ENCODE peak calls at places on chromosomes 13 and 19, in eight cellular contexts. One of them, this sample, is unnamed.

GRCh38 chr19:45215391-45216191 is 29.6 kb downstream of the EXOC3L2 start:
- DNase-seq in HCT116: no peak
- DNase-seq in HepG2: no peak
- DNase-seq in GM23338: peak
- DNase-seq in H1: peak
- DNase-seq in GM12878: no peak
- DNase-seq in K562: no peak
- DNase-seq in endothelial cell of umbilical vein: peak
- DNase-seq in this sample: no peak

GRCh38 chr13:51000058-51000457 is 90.5 kb downstream of the RNASEH2B start:
- DNase-seq in HCT116: no peak
- DNase-seq in HepG2: no peak
- DNase-seq in GM23338: no peak
- DNase-seq in H1: no peak
- DNase-seq in GM12878: no peak
- DNase-seq in K562: no peak
- DNase-seq in endothelial cell of umbilical vein: no peak
- DNase-seq in this sample: no peak

GRCh38 chr19:19081642-19082151 is 17.9 kb downstream of the SLC25A42 start:
- DNase-seq in HCT116: no peak
- DNase-seq in HepG2: no peak
- DNase-seq in GM23338: no peak
- DNase-seq in H1: no peak
- DNase-seq in GM12878: no peak
- DNase-seq in K562: no peak
- DNase-seq in endothelial cell of umbilical vein: no peak
- DNase-seq in this sample: no peak

GRCh38 chr13:95509521-95510315 is 42.8 kb upstream of the CLDN10 start:
- DNase-seq in HCT116: no peak
- DNase-seq in HepG2: no peak
- DNase-seq in GM23338: no peak
- DNase-seq in H1: no peak
- DNase-seq in GM12878: no peak
- DNase-seq in K562: no peak
- DNase-seq in endothelial cell of umbilical vein: no peak
- DNase-seq in this sample: no peak

GRCh38 chr19:1080360-1081161 is 13.6 kb downstream of the ARHGAP45 start:
- DNase-seq in HCT116: no peak
- DNase-seq in HepG2: no peak
- DNase-seq in GM23338: no peak
- DNase-seq in H1: no peak
- DNase-seq in GM12878: no peak
- DNase-seq in K562: no peak
- DNase-seq in endothelial cell of umbilical vein: no peak
- DNase-seq in this sample: no peak

GRCh38 chr13:87052731-87053130 is 618.4 kb upstream of the SLITRK5 start:
- DNase-seq in HCT116: no peak
- DNase-seq in HepG2: no peak
- DNase-seq in GM23338: no peak
- DNase-seq in H1: no peak
- DNase-seq in GM12878: no peak
- DNase-seq in K562: no peak
- DNase-seq in endothelial cell of umbilical vein: no peak
- DNase-seq in this sample: no peak

GRCh38 chr19:48250290-48251025 is 5.3 kb downstream of the CARD8 start:
- DNase-seq in HCT116: no peak
- DNase-seq in HepG2: no peak
- DNase-seq in GM23338: no peak
- DNase-seq in H1: no peak
- DNase-seq in GM12878: no peak
- DNase-seq in K562: no peak
- DNase-seq in endothelial cell of umbilical vein: no peak
- DNase-seq in this sample: no peak

GRCh38 chr13:96041326-96042092 is 11.7 kb downstream of the UGGT2 start:
- DNase-seq in HCT116: no peak
- DNase-seq in HepG2: peak
- DNase-seq in GM23338: no peak
- DNase-seq in H1: no peak
- DNase-seq in GM12878: no peak
- DNase-seq in K562: no peak
- DNase-seq in endothelial cell of umbilical vein: no peak
- DNase-seq in this sample: no peak

GRCh38 chr19:4977299-4978174 is 8.6 kb downstream of the KDM4B start:
- DNase-seq in HCT116: no peak
- DNase-seq in HepG2: no peak
- DNase-seq in GM23338: no peak
- DNase-seq in H1: no peak
- DNase-seq in GM12878: no peak
- DNase-seq in K562: no peak
- DNase-seq in endothelial cell of umbilical vein: no peak
- DNase-seq in this sample: no peak

GRCh38 chr13:113418722-113419049 is 34.6 kb downstream of the ADPRHL1 start:
- DNase-seq in HCT116: no peak
- DNase-seq in HepG2: no peak
- DNase-seq in GM23338: no peak
- DNase-seq in H1: no peak
- DNase-seq in GM12878: no peak
- DNase-seq in K562: no peak
- DNase-seq in endothelial cell of umbilical vein: no peak
- DNase-seq in this sample: no peak

GRCh38 chr19:16661480-16662034 is 618 bp downstream of the TMEM38A start:
- DNase-seq in HCT116: no peak
- DNase-seq in HepG2: no peak
- DNase-seq in GM23338: peak
- DNase-seq in H1: peak
- DNase-seq in GM12878: no peak
- DNase-seq in K562: no peak
- DNase-seq in endothelial cell of umbilical vein: no peak
- DNase-seq in this sample: no peak

GRCh38 chr13:30396434-30397075 is 25.7 kb upstream of the UBE2L5 start:
- DNase-seq in HCT116: no peak
- DNase-seq in HepG2: no peak
- DNase-seq in GM23338: peak
- DNase-seq in H1: no peak
- DNase-seq in GM12878: no peak
- DNase-seq in K562: no peak
- DNase-seq in endothelial cell of umbilical vein: no peak
- DNase-seq in this sample: no peak

GRCh38 chr19:1324792-1325567 is 39.3 kb downstream of the EFNA2 start:
- DNase-seq in HCT116: peak
- DNase-seq in HepG2: peak
- DNase-seq in GM23338: peak
- DNase-seq in H1: no peak
- DNase-seq in GM12878: no peak
- DNase-seq in K562: peak
- DNase-seq in endothelial cell of umbilical vein: peak
- DNase-seq in this sample: no peak

GRCh38 chr13:80337706-80338105 is 3.2 kb downstream of the SPRY2 start:
- DNase-seq in HCT116: no peak
- DNase-seq in HepG2: no peak
- DNase-seq in GM23338: no peak
- DNase-seq in H1: no peak
- DNase-seq in GM12878: no peak
- DNase-seq in K562: no peak
- DNase-seq in endothelial cell of umbilical vein: peak
- DNase-seq in this sample: no peak

GRCh38 chr13:111177081-111177711 is 62.1 kb downstream of the ARHGEF7 start:
- DNase-seq in HCT116: no peak
- DNase-seq in HepG2: no peak
- DNase-seq in GM23338: no peak
- DNase-seq in H1: no peak
- DNase-seq in GM12878: no peak
- DNase-seq in K562: no peak
- DNase-seq in endothelial cell of umbilical vein: peak
- DNase-seq in this sample: no peak

GRCh38 chr13:72246396-72246795 is 379.4 kb upstream of the DACH1 start:
- DNase-seq in HCT116: no peak
- DNase-seq in HepG2: no peak
- DNase-seq in GM23338: no peak
- DNase-seq in H1: no peak
- DNase-seq in GM12878: no peak
- DNase-seq in K562: no peak
- DNase-seq in endothelial cell of umbilical vein: no peak
- DNase-seq in this sample: no peak

GRCh38 chr19:10730932-10731331 is 13.1 kb downstream of the DNM2 start:
- DNase-seq in HCT116: no peak
- DNase-seq in HepG2: no peak
- DNase-seq in GM23338: no peak
- DNase-seq in H1: no peak
- DNase-seq in GM12878: no peak
- DNase-seq in K562: no peak
- DNase-seq in endothelial cell of umbilical vein: no peak
- DNase-seq in this sample: no peak

GRCh38 chr13:35140321-35140720 is 198.3 kb downstream of the NBEA start:
- DNase-seq in HCT116: no peak
- DNase-seq in HepG2: no peak
- DNase-seq in GM23338: no peak
- DNase-seq in H1: no peak
- DNase-seq in GM12878: no peak
- DNase-seq in K562: no peak
- DNase-seq in endothelial cell of umbilical vein: peak
- DNase-seq in this sample: no peak

GRCh38 chr19:5711713-5712161 is 8.2 kb downstream of the LONP1 start:
- DNase-seq in HCT116: no peak
- DNase-seq in HepG2: no peak
- DNase-seq in GM23338: no peak
- DNase-seq in H1: no peak
- DNase-seq in GM12878: no peak
- DNase-seq in K562: no peak
- DNase-seq in endothelial cell of umbilical vein: no peak
- DNase-seq in this sample: no peak

GRCh38 chr13:21672811-21673591 is 2.1 kb downstream of the FGF9 start:
- DNase-seq in HCT116: no peak
- DNase-seq in HepG2: no peak
- DNase-seq in GM23338: no peak
- DNase-seq in H1: no peak
- DNase-seq in GM12878: no peak
- DNase-seq in K562: no peak
- DNase-seq in endothelial cell of umbilical vein: no peak
- DNase-seq in this sample: no peak

GRCh38 chr13:21671793-21672680 is 1.2 kb downstream of the FGF9 start:
- DNase-seq in HCT116: no peak
- DNase-seq in HepG2: no peak
- DNase-seq in GM23338: peak
- DNase-seq in H1: peak
- DNase-seq in GM12878: no peak
- DNase-seq in K562: no peak
- DNase-seq in endothelial cell of umbilical vein: no peak
- DNase-seq in this sample: no peak

GRCh38 chr13:21670006-21670882 is 629 bp upstream of the FGF9 start:
- DNase-seq in HCT116: no peak
- DNase-seq in HepG2: no peak
- DNase-seq in GM23338: peak
- DNase-seq in H1: no peak
- DNase-seq in GM12878: no peak
- DNase-seq in K562: peak
- DNase-seq in endothelial cell of umbilical vein: peak
- DNase-seq in this sample: peak

GRCh38 chr13:21670883-21671792 is at the start of gene FGF9:
- DNase-seq in HCT116: peak
- DNase-seq in HepG2: peak
- DNase-seq in GM23338: peak
- DNase-seq in H1: peak
- DNase-seq in GM12878: peak
- DNase-seq in K562: peak
- DNase-seq in endothelial cell of umbilical vein: peak
- DNase-seq in this sample: no peak

GRCh38 chr13:21668665-21669599 is 1.9 kb upstream of the FGF9 start:
- DNase-seq in HCT116: no peak
- DNase-seq in HepG2: no peak
- DNase-seq in GM23338: peak
- DNase-seq in H1: peak
- DNase-seq in GM12878: no peak
- DNase-seq in K562: no peak
- DNase-seq in endothelial cell of umbilical vein: no peak
- DNase-seq in this sample: no peak
- TF ChIP-seq EZH2 in HCT116: no peak
- TF ChIP-seq EZH2 in HepG2: no peak
- TF ChIP-seq EZH2 in GM23338: peak
- TF ChIP-seq EZH2 in H1: peak
- TF ChIP-seq EZH2 in GM12878: no peak
- TF ChIP-seq EZH2 in K562: no peak
- TF ChIP-seq EZH2 in endothelial cell of umbilical vein: peak
- TF ChIP-seq EZH2 in this sample: no peak

GRCh38 chr19:40802300-40803169 is 3.5 kb downstream of the EGLN2 start:
- DNase-seq in HCT116: no peak
- DNase-seq in HepG2: no peak
- DNase-seq in GM23338: no peak
- DNase-seq in H1: no peak
- DNase-seq in GM12878: no peak
- DNase-seq in K562: peak
- DNase-seq in endothelial cell of umbilical vein: no peak
- DNase-seq in this sample: no peak
- TF ChIP-seq POLR2AphosphoS5 in HCT116: no peak
- TF ChIP-seq POLR2AphosphoS5 in HepG2: no peak
- TF ChIP-seq POLR2AphosphoS5 in GM23338: no peak
- TF ChIP-seq POLR2AphosphoS5 in H1: peak
- TF ChIP-seq POLR2AphosphoS5 in GM12878: no peak
- TF ChIP-seq POLR2AphosphoS5 in K562: no peak
- TF ChIP-seq POLR2AphosphoS5 in endothelial cell of umbilical vein: no peak
- TF ChIP-seq POLR2AphosphoS5 in this sample: no peak

GRCh38 chr13:28497143-28497876 is 2.4 kb upstream of the FLT1 start:
- DNase-seq in HCT116: no peak
- DNase-seq in HepG2: no peak
- DNase-seq in GM23338: no peak
- DNase-seq in H1: no peak
- DNase-seq in GM12878: no peak
- DNase-seq in K562: no peak
- DNase-seq in endothelial cell of umbilical vein: no peak
- DNase-seq in this sample: no peak
- TF ChIP-seq EZH2 in HCT116: no peak
- TF ChIP-seq EZH2 in HepG2: no peak
- TF ChIP-seq EZH2 in GM23338: no peak
- TF ChIP-seq EZH2 in H1: no peak
- TF ChIP-seq EZH2 in GM12878: no peak
- TF ChIP-seq EZH2 in K562: no peak
- TF ChIP-seq EZH2 in endothelial cell of umbilical vein: no peak
- TF ChIP-seq EZH2 in this sample: no peak

DNA sequence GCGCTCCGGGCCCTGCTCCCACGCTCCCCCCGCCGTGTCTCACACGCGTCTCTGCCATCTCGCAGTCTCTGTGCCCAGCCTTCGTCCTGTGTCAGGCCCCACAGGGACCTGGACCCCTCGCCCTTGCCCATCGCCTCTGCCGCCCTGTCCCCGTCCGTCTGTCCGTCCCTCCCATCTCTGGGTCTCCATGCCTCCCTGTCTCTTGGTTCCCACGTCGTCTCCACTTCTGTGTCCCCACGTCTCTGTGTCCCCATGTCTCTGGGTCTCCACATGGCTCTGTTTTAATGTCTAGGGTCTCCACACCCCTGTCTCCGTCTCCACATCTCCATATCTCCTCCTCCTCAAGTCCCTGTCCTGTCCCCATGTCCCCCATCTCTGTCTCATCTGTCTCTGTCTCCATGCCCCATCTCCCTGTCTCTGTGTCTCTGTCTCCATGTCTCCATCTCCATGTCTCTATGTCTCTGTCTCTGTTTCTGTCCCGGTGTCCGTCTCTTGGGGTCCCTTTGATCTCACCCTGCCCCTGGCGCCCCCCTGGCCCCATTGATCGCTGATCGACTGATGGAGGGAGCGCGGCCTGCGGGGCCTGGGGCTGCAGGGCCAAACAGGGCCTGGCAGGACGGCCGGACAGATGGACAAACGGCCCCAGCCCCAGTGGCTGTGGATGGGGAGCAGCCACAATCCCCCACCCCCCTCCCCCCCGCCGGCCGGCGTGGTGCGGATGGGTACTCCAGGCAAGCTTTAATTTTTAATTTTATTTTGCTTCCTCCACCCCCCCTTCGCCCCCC is 12.8 kb downstream of the ERFL start:
- DNase-seq in HCT116: no peak
- DNase-seq in HepG2: no peak
- DNase-seq in GM23338: no peak
- DNase-seq in H1: no peak
- DNase-seq in GM12878: no peak
- DNase-seq in K562: no peak
- DNase-seq in endothelial cell of umbilical vein: no peak
- DNase-seq in this sample: no peak
- TF ChIP-seq POLR2AphosphoS5 in HCT116: no peak
- TF ChIP-seq POLR2AphosphoS5 in HepG2: no peak
- TF ChIP-seq POLR2AphosphoS5 in GM23338: no peak
- TF ChIP-seq POLR2AphosphoS5 in H1: no peak
- TF ChIP-seq POLR2AphosphoS5 in GM12878: no peak
- TF ChIP-seq POLR2AphosphoS5 in K562: no peak
- TF ChIP-seq POLR2AphosphoS5 in endothelial cell of umbilical vein: no peak
- TF ChIP-seq POLR2AphosphoS5 in this sample: no peak

This sample was measured in SK-N-MC.